ENCODE peak calls at places on chromosomes 1 and 21, in eight cellular contexts. Y is GM18507, V is uterus, K is left cardiac atrium, R is GM06990, J is upper lobe of right lung, Z is fibroblast of lung, N is HTR-8/SVneo. T is an unnamed sample.

GRCh38 chr1:36522021-36522420 is 39.3 kb upstream of the CSF3R start:
- DNase-seq in Y (no peak), J (no peak), V (no peak), K (no peak), R (no peak), Z (no peak), N (no peak), T (peak)

GRCh38 chr1:230913496-230913895 is 45.2 kb upstream of the C1orf198 start:
- DNase-seq in K (no peak), V (no peak), Z (no peak), J (no peak), Y (no peak), R (no peak), N (no peak), T (no peak)

GRCh38 chr21:34986561-34987533 is 62.3 kb downstream of the RUNX1 start:
- DNase-seq in Y (peak), J (no peak), R (peak), Z (peak), V (peak), N (peak), K (no peak), T (peak)

GRCh38 chr1:48115835-48116234 is 106.7 kb upstream of the SLC5A9 start:
- DNase-seq in V (no peak), Y (no peak), N (no peak), K (no peak), J (no peak), R (no peak), Z (no peak), T (no peak)

GRCh38 chr1:23478896-23479790 is 4.8 kb downstream of the ASAP3 start:
- DNase-seq in Z (peak), J (peak), N (peak), K (peak), R (no peak), Y (no peak), V (peak), T (peak)

GRCh38 chr1:183323849-183324683 is 94.1 kb downstream of the NMNAT2 start:
- DNase-seq in R (no peak), Z (no peak), V (no peak), J (no peak), N (peak), K (no peak), Y (no peak), T (no peak)

GRCh38 chr1:199226163-199226562 is 587.3 kb downstream of the PTPRC start:
- DNase-seq in K (no peak), Z (peak), N (peak), R (peak), V (no peak), Y (no peak), J (no peak), T (no peak)

GRCh38 chr1:199909137-199909536 is 118.4 kb upstream of the NR5A2 start:
- DNase-seq in N (no peak), Y (no peak), V (no peak), Z (no peak), K (no peak), R (no peak), J (no peak), T (no peak)

GRCh38 chr1:154241703-154242352 is 21.1 kb downstream of the UBAP2L start:
- DNase-seq in R (no peak), K (no peak), J (no peak), N (no peak), V (no peak), Y (no peak), Z (no peak), T (no peak)

GRCh38 chr1:172399369-172400072 is 21.0 kb upstream of the C1orf105 start:
- DNase-seq in Z (peak), J (no peak), N (peak), R (peak), K (peak), Y (no peak), V (peak), T (peak)

GRCh38 chr1:20165522-20165951 is 20.4 kb upstream of the UBXN10 start:
- DNase-seq in K (no peak), J (no peak), R (no peak), Y (no peak), V (no peak), Z (peak), N (no peak), T (no peak)

GRCh38 chr1:65525297-65526048 is 105.0 kb downstream of the LEPR start:
- DNase-seq in J (peak), Y (no peak), K (peak), R (peak), V (peak), Z (no peak), N (no peak), T (peak)

GRCh38 chr21:17527711-17528110 is 14.9 kb downstream of the CXADR start:
- DNase-seq in Y (no peak), N (no peak), R (no peak), Z (no peak), K (no peak), V (no peak), J (no peak), T (no peak)

GRCh38 chr1:86447198-86447790 is 21.4 kb upstream of the CLCA1 start:
- DNase-seq in V (no peak), Y (no peak), N (no peak), K (no peak), R (no peak), J (no peak), Z (no peak), T (no peak)

GRCh38 chr1:201503397-201504176 is 3.3 kb downstream of the CSRP1 start:
- DNase-seq in N (peak), V (peak), Z (peak), Y (no peak), J (no peak), R (no peak), K (peak), T (peak)

GRCh38 chr1:151511636-151512215 is 539 bp downstream of the CGN start:
- DNase-seq in N (no peak), R (peak), V (peak), J (peak), Y (no peak), Z (no peak), K (peak), T (peak)

GRCh38 chr1:226268421-226269124 is 40.4 kb downstream of the LIN9 start:
- DNase-seq in K (no peak), Y (no peak), V (no peak), R (no peak), N (no peak), Z (peak), J (no peak), T (no peak)

GRCh38 chr1:149936992-149937705 is 470 bp upstream of the MTMR11 start:
- DNase-seq in K (no peak), V (no peak), Y (no peak), J (no peak), N (peak), Z (peak), R (no peak), T (no peak)

GRCh38 chr21:37863842-37864241 is 52.4 kb downstream of the KCNJ6 start:
- DNase-seq in V (no peak), K (no peak), Y (no peak), Z (peak), N (no peak), R (no peak), J (no peak), T (no peak)

GRCh38 chr21:27734146-27734545 is 767.3 kb upstream of the ADAMTS5 start:
- DNase-seq in N (no peak), J (no peak), Y (no peak), R (no peak), Z (peak), V (no peak), K (no peak), T (no peak)

GRCh38 chr1:173245892-173246291 is 38.8 kb upstream of the TNFSF4 start:
- DNase-seq in R (no peak), Y (no peak), V (no peak), N (no peak), K (no peak), J (no peak), Z (no peak), T (no peak)

GRCh38 chr1:81576996-81577697 is 223.6 kb upstream of the ADGRL2 start:
- DNase-seq in R (no peak), Y (no peak), N (no peak), Z (no peak), V (no peak), J (no peak), K (no peak), T (no peak)

GRCh38 chr1:229648406-229648805 is 22.4 kb downstream of the URB2 start:
- DNase-seq in Z (no peak), R (no peak), J (no peak), V (no peak), N (no peak), Y (no peak), K (no peak), T (no peak)

GRCh38 chr1:157504646-157505045 is 47.7 kb downstream of the FCRL5 start:
- DNase-seq in N (no peak), Y (no peak), K (no peak), J (no peak), Z (no peak), V (no peak), R (no peak), T (no peak)

GRCh38 chr1:78678324-78678723 is 28.7 kb downstream of the IFI44 start:
- DNase-seq in R (no peak), K (no peak), V (no peak), Y (no peak), J (no peak), Z (peak), N (no peak), T (no peak)

GRCh38 chr1:198291036-198291435 is 134.2 kb downstream of the NEK7 start:
- DNase-seq in V (no peak), Y (no peak), R (no peak), N (no peak), J (no peak), K (no peak), Z (no peak), T (no peak)

GRCh38 chr1:245096330-245097066 is 58.3 kb upstream of the KIF26B start:
- DNase-seq in V (no peak), Z (no peak), Y (no peak), J (no peak), N (no peak), K (no peak), R (no peak), T (no peak)

GRCh38 chr1:107544285-107544684 is 403.4 kb downstream of the NTNG1 start:
- DNase-seq in V (no peak), N (no peak), J (no peak), K (no peak), Z (no peak), Y (no peak), R (no peak), T (no peak)

GRCh38 chr1:14924455-14925325 is 228.9 kb upstream of the TMEM51 start:
- DNase-seq in Y (no peak), R (peak), V (peak), N (no peak), Z (peak), K (peak), J (peak), T (no peak)

GRCh38 chr21:45558044-45558721 is 15.9 kb upstream of the SLC19A1 start:
- DNase-seq in N (no peak), R (no peak), Z (no peak), K (peak), Y (no peak), V (peak), J (peak), T (peak)

GRCh38 chr1:27010226-27010994 is 2.2 kb downstream of the TENT5B start:
- DNase-seq in Z (no peak), R (no peak), V (no peak), N (no peak), K (no peak), J (no peak), Y (no peak), T (no peak)

T was measured in sigmoid colon.